ENCODE peak calls at places on chromosomes 1 and 21, in four cellular contexts. B, I, O and D are unnamed samples.

GRCh38 chr1:68324316-68324715 is 92.0 kb upstream of the WLS start:
- DNase-seq in O (no peak), I (no peak), B (no peak), D (no peak)

GRCh38 chr1:99784143-99784542 is 17.7 kb upstream of the FRRS1 start:
- DNase-seq in O (no peak), I (no peak), B (no peak), D (no peak)

GRCh38 chr1:223715710-223716103 is 3.4 kb downstream of the CAPN2 start:
- DNase-seq in O (no peak), B (no peak), I (no peak), D (no peak)

GRCh38 chr1:53046930-53047329 is 15.1 kb upstream of the PODN start:
- DNase-seq in I (no peak), B (no peak), O (no peak), D (peak)

GRCh38 chr1:77056525-77056924 is 162.7 kb downstream of the PIGK start:
- DNase-seq in B (no peak), O (no peak), I (no peak), D (no peak)

GRCh38 chr1:62040450-62040849 is 154.2 kb upstream of the L1TD1 start:
- DNase-seq in I (no peak), B (no peak), O (no peak), D (no peak)

GRCh38 chr1:87714278-87714677 is 385.6 kb downstream of the LMO4 start:
- DNase-seq in O (no peak), B (no peak), I (no peak), D (no peak)

GRCh38 chr1:116256875-116257823 is 115.9 kb upstream of the ATP1A1 start:
- DNase-seq in B (no peak), I (no peak), O (no peak), D (no peak)

GRCh38 chr1:94863297-94863911 is 43.2 kb downstream of the SLC44A3 start:
- DNase-seq in O (no peak), B (peak), I (no peak), D (peak)

GRCh38 chr1:184563308-184563707 is 176.5 kb downstream of the C1orf21 start:
- DNase-seq in O (peak), B (no peak), I (no peak), D (no peak)

GRCh38 chr1:53500184-53501064 is 41.2 kb downstream of the DMRTB1 start:
- DNase-seq in O (peak), I (no peak), B (no peak), D (no peak)

GRCh38 chr1:203197625-203198024 is 11.1 kb upstream of the CHI3L1 start:
- DNase-seq in I (no peak), O (peak), B (no peak), D (no peak)

GRCh38 chr1:234772345-234773147 is 162.6 kb upstream of the IRF2BP2 start:
- DNase-seq in B (peak), O (peak), I (no peak), D (peak)

GRCh38 chr21:35234725-35235124 is 185.6 kb upstream of the RUNX1 start:
- DNase-seq in I (no peak), B (no peak), O (no peak), D (no peak)

GRCh38 chr21:36388835-36389234 is 3.6 kb downstream of the CHAF1B start:
- DNase-seq in B (no peak), I (peak), O (no peak), D (peak)
- TF ChIP-seq CTCF in B (no peak), I (peak), O (peak), D (no peak)

GRCh38 chr1:27392778-27393635 is 585 bp downstream of the GPR3 start:
- DNase-seq in B (no peak), I (peak), O (peak), D (no peak)
- TF ChIP-seq CTCF in B (no peak), I (peak), O (peak), D (no peak)

GRCh38 chr1:226565476-226565875 is 16.9 kb downstream of the STUM start:
- DNase-seq in O (no peak), B (no peak), I (no peak), D (no peak)

GRCh38 chr1:226569879-226570547 is 21.4 kb downstream of the STUM start:
- DNase-seq in B (no peak), O (peak), I (peak), D (no peak)

GRCh38 chr1:226566234-226566633 is 17.7 kb downstream of the STUM start:
- DNase-seq in B (no peak), I (no peak), O (no peak), D (no peak)

GRCh38 chr1:226568975-226569741 is 20.6 kb downstream of the STUM start:
- DNase-seq in B (no peak), O (no peak), I (no peak), D (no peak)

DNA sequence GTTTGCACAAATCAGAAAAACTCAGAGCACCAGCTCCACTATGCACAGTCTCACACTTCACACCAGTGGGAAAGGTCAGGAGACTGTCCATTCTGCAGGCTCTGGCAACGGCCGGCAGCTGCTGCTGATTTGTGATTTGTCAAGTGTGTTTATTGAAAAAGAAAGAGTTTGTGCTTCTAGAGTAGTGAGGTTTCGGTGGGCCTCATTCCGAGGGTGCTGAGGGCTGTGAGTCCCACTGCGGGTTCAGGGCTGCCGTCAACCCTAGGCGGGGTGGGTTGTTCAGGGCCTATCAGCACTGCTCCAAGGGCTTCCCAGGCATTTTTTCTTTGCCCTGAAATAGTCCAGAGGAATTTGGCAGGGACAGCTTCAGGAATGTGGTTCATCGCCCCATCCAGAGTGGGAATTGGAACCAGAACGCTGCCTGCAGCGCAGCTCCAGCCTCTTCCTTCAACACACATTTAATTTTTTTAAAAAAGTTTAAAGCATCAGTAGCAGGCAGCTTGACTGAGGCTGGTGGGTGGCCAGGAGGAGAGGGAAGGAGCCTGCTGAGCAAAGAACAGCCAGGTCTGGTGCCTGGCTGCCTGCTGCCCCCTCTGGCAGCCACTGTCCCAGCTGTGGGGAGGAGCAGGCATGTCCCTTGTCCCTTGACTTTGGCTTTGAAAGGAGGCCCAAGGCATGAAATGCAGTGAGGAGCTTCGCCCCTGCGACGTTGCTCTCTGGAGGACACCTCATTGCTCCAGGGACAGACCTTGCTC is 19.7 kb downstream of the STUM start:
- DNase-seq in I (peak), O (peak), B (no peak), D (no peak)
- TF ChIP-seq CTCF in I (peak), O (no peak), B (no peak), D (no peak)

GRCh38 chr1:218591966-218592365 is 246.8 kb downstream of the TGFB2 start:
- DNase-seq in O (no peak), B (no peak), I (no peak), D (no peak)
- TF ChIP-seq CTCF in O (no peak), B (no peak), I (no peak), D (no peak)

GRCh38 chr1:45335732-45336365 is 4.1 kb upstream of the TOE1 start:
- DNase-seq in I (no peak), B (no peak), O (no peak), D (no peak)

GRCh38 chr1:45337630-45338320 is 2.2 kb upstream of the TOE1 start:
- DNase-seq in I (no peak), O (no peak), B (no peak), D (no peak)

GRCh38 chr1:45340816-45341215 is 576 bp upstream of the MUTYH start:
- DNase-seq in I (no peak), O (no peak), B (no peak), D (no peak)

GRCh38 chr1:45344491-45344890 is 4.3 kb upstream of the MUTYH start:
- DNase-seq in O (peak), I (no peak), B (no peak), D (no peak)

DNA sequence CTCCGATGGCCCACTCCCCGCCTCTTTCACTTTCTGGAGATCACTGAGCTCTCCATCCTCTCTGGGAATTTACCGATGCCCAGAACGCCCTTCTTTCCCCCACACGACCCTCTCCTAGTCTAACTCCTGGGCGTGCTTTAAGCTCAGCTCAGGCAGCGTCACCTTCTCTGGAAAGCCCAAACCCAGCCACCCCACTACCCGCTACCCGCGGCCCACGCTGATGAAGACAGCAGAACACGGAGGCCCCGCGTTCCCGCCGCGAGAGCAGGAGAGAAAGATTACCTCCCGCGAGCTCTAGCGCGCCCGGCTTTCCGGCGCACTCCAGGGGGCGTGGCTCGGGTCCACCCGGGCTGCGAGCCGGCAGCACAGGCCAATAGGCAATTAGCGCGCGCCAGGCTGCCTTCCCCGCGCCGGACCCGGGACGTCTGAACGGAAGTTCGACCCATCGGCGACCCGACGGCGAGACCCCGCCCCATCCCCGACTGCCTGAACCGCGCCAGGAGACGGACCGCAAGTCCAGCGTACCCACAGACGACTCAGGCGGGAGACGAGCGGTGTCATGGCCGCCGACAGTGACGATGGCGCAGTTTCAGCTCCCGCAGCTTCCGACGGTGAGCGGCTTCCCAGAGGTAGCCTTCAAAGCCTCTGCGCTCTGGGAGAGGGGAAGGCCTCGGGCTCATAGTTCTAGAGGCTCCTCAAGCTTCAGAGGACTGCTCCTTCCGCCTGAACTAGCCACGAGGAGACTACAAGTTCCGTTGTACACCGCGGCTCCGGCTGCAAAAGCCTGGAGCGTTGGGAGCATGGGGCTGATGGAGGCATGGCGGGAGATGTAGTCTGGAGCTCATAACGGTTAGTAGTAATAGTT is at the start of the genes MUTYH and TOE1:
- DNase-seq in I (peak), O (peak), B (peak), D (peak)
- TF ChIP-seq CTCF in I (no peak), O (no peak), B (no peak), D (peak)

GRCh38 chr1:37875833-37876232 is 16.4 kb upstream of the MTF1 start:
- DNase-seq in B (no peak), O (no peak), I (no peak), D (no peak)
- TF ChIP-seq CTCF in B (no peak), O (peak), I (peak), D (no peak)

GRCh38 chr21:45029968-45030636 is 44.3 kb upstream of the ADARB1 start:
- DNase-seq in B (no peak), I (peak), O (peak), D (no peak)

GRCh38 chr21:45027241-45028196 is 46.9 kb upstream of the ADARB1 start:
- DNase-seq in I (no peak), O (peak), B (no peak), D (no peak)

GRCh38 chr21:45029298-45029967 is 44.9 kb upstream of the ADARB1 start:
- DNase-seq in O (peak), I (peak), B (no peak), D (no peak)

GRCh38 chr21:45026066-45026745 is 48.2 kb upstream of the ADARB1 start:
- DNase-seq in I (no peak), O (no peak), B (no peak), D (no peak)

DNA sequence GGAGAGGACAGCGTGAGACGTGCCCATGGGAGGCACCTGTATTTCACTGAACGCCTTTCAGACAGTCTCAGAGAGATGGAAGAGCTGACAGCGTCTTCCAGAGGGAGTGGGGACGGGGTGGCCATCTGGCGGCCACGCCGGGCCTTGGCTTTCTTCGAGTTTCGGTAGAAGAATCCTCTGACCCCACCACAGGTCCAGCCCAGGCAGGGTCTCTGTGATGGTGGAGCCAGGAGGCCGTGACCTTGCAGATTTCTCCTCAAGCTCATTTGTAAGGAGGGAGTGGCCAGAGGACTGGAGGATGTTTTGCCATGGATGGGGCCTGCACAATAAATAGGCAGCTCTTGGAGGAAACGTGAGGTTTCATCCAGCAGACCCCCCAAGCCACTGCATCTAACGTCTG is 47.5 kb upstream of the ADARB1 start:
- DNase-seq in I (peak), O (no peak), B (no peak), D (no peak)
- TF ChIP-seq CTCF in I (peak), O (no peak), B (no peak), D (no peak)

GRCh38 chr1:162878000-162878596 is 17.1 kb upstream of the CCDC190 start:
- DNase-seq in B (peak), O (peak), I (peak), D (peak)
- TF ChIP-seq CTCF in B (no peak), O (peak), I (peak), D (peak)

GRCh38 chr21:14096172-14096571 is 114.6 kb downstream of the LIPI start:
- DNase-seq in O (no peak), B (no peak), I (no peak), D (no peak)
- TF ChIP-seq CTCF in O (no peak), B (no peak), I (no peak), D (no peak)

DNA sequence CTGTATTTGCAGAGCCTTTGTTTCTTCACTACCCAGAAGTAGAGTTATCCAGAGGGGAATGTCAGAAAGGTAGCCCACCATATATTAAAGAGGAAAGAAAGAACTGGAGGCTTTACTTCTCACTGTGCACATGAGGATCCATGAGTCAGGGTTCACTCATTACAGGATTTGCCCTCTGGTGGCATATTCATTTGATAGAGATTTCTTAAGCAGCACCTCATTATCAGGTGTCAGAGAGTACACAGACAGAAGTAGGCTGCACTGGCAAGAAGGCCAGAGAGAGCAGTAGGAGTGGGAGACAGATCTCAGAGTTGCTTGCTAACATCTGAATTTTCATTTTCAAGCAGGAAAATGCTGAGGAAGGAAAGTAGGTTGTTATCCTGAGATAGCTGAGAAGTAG is 123.8 kb downstream of the PIK3R3 start:
- DNase-seq in O (no peak), B (no peak), I (no peak), D (no peak)
- TF ChIP-seq CTCF in O (no peak), B (no peak), I (no peak), D (no peak)